ENCODE peak calls at places on chromosome 13, in eight cellular contexts. U, Z, B, X, F, G, M and S are unnamed samples. For H3K9me3 and H3K4me1, the result is how much of the 10 kb centered on the place peaks cover.

GRCh38 chr13:89812856-89813255 is 1534.6 kb upstream of the MIR17HG start:
- DNase-seq in U (no peak), Z (no peak), B (no peak), X (no peak), F (no peak), G (no peak), M (no peak), S (no peak)

GRCh38 chr13:26816876-26817275 is 56.3 kb upstream of the GPR12 start:
- DNase-seq in U (no peak), Z (no peak), B (no peak), X (no peak), F (no peak), G (no peak), M (no peak), S (no peak)

GRCh38 chr13:67574320-67575233 is 344.4 kb upstream of the PCDH9 start:
- DNase-seq in U (no peak), Z (no peak), B (no peak), X (no peak), F (no peak), G (no peak), M (no peak), S (no peak)

GRCh38 chr13:90362718-90363117 is 984.8 kb upstream of the MIR17HG start:
- DNase-seq in U (no peak), Z (no peak), B (no peak), X (no peak), F (no peak), G (no peak), M (no peak), S (no peak)

GRCh38 chr13:109200556-109200955 is 571.1 kb downstream of the MYO16 start:
- DNase-seq in U (no peak), Z (no peak), B (no peak), X (peak), F (no peak), G (no peak), M (no peak), S (no peak)

GRCh38 chr13:88153353-88153752 is 482.2 kb downstream of the SLITRK5 start:
- DNase-seq in U (no peak), Z (no peak), B (no peak), X (no peak), F (no peak), G (no peak), M (no peak), S (no peak)

GRCh38 chr13:80957019-80957650 is 616.2 kb upstream of the SPRY2 start:
- DNase-seq in U (no peak), Z (no peak), B (no peak), X (no peak), F (no peak), G (peak), M (no peak), S (no peak)

GRCh38 chr13:48749144-48749543 is 95.4 kb downstream of the CYSLTR2 start:
- DNase-seq in U (no peak), Z (no peak), B (no peak), X (peak), F (no peak), G (no peak), M (no peak), S (no peak)

GRCh38 chr13:76798037-76798436 is 88.2 kb downstream of the KCTD12 start:
- DNase-seq in U (no peak), Z (no peak), B (no peak), X (peak), F (no peak), G (no peak), M (no peak), S (no peak)

GRCh38 chr13:28819748-28820098 is 416 bp upstream of the MTUS2 start:
- DNase-seq in U (peak), Z (peak), B (peak), X (peak), F (no peak), G (peak), M (no peak), S (no peak)

GRCh38 chr13:110421696-110422395 is 114.8 kb downstream of the COL4A2 start:
- DNase-seq in U (no peak), Z (no peak), B (no peak), X (no peak), F (no peak), G (no peak), M (no peak), S (no peak)

GRCh38 chr13:31115616-31116015 is 46.1 kb downstream of the HSPH1 start:
- DNase-seq in U (no peak), Z (no peak), B (no peak), X (no peak), F (no peak), G (no peak), M (peak), S (no peak)

GRCh38 chr13:66995366-66995663 is 234.8 kb downstream of the PCDH9 start:
- DNase-seq in U (no peak), Z (no peak), B (no peak), X (no peak), F (no peak), G (no peak), M (no peak), S (no peak)

GRCh38 chr13:113845723-113846638 is 17.9 kb downstream of the GAS6 start:
- DNase-seq in U (peak), Z (no peak), B (no peak), X (no peak), F (no peak), G (no peak), M (no peak), S (no peak)

GRCh38 chr13:113837554-113838355 is 26.1 kb downstream of the GAS6 start:
- DNase-seq in U (peak), Z (peak), B (no peak), X (peak), F (no peak), G (peak), M (peak), S (peak)

GRCh38 chr13:59494560-59494970 is 669.2 kb downstream of the DIAPH3 start:
- DNase-seq in U (no peak), Z (peak), B (no peak), X (peak), F (no peak), G (no peak), M (no peak), S (no peak)

GRCh38 chr13:78131811-78132210 is 213.2 kb upstream of the EDNRB start:
- DNase-seq in U (no peak), Z (no peak), B (no peak), X (peak), F (no peak), G (no peak), M (no peak), S (no peak)

GRCh38 chr13:80436571-80437169 is 95.7 kb upstream of the SPRY2 start:
- DNase-seq in U (no peak), Z (peak), B (no peak), X (no peak), F (no peak), G (no peak), M (no peak), S (no peak)

DNA sequence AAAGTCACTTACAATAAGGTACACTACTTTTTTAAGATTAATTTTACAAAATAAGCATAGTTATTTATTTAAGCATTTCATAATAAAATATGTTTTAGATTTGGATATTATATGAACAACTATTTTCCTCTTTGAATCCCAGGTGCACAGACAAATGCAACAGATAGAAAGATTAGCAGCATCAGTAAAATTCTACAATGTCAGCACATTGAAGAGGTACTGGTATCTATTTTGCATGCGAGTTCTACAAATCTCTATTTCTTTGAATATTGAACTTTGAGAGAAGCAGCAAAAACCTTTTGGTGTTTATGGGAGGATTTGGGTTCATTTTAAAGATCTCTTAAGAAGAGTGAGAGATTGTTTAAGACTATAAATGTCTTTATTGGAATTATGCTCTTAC is 558.6 kb upstream of the KLHL1 start:
- DNase-seq in U (no peak), Z (no peak), B (no peak), X (no peak), F (no peak), G (no peak), M (no peak), S (no peak)
- H3K27ac ChIP-seq in U (no peak), Z (no peak), B (no peak), X (no peak), F (no peak), G (no peak), M (no peak), S (no peak)

DNA sequence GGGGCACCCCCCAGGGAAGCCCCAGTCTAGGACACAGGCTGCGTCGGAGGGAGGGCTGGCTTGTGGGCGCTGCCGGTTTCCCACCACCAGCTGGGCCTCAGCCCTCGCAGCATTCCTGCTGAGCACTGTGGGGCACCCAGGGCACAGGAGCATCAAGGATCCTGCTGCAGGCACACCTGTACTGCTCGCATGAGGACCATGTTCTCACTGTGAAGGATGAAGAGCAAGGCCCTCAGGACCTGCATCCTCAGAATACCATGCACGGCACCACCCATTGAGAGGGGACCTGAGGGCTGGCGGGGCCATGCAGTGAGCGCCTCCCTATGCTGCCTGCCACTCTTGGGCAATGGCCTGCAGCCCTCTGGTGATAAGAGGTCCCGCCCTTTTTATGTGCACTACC is 31.4 kb downstream of the TUBA3C start:
- DNase-seq in U (no peak), Z (no peak), B (no peak), X (no peak), F (no peak), G (no peak), M (no peak), S (peak)
- H3K9me3 ChIP-seq in U (under half), Z (under half), B (half or more), X (under half), F (under half), G (under half), M (under half), S (under half)

DNA sequence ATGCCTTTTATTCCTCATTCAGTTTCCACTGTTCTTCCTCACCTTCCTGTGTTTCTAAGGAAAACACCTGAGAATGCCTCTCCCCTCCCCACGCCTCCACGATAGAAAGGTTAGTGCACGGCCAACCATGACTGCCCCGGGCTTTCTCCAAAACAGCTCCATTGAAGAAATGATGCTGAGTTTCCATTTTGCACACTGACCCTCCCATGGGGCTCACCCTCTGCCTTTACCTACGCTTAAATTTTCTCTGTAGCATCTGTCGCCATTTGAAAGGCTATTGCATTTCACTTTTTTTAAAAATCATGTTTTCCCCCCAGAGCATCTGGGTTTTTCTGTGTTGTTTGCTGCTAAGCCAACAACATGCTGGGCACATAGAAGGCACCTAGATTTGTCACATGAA is 48.2 kb downstream of the ABCC4 start:
- DNase-seq in U (no peak), Z (no peak), B (no peak), X (no peak), F (no peak), G (no peak), M (no peak), S (no peak)
- H3K4me1 ChIP-seq in U (under half), Z (under half), B (under half), X (under half), F (under half), G (half or more), M (under half), S (under half)

GRCh38 chr13:40786568-40786996 is 2.8 kb upstream of the SLC25A15 start:
- DNase-seq in U (no peak), Z (no peak), B (no peak), X (peak), F (no peak), G (peak), M (no peak), S (peak)
- H3K27ac ChIP-seq in U (no peak), Z (no peak), B (no peak), X (peak), F (no peak), G (peak), M (no peak), S (no peak)

DNA sequence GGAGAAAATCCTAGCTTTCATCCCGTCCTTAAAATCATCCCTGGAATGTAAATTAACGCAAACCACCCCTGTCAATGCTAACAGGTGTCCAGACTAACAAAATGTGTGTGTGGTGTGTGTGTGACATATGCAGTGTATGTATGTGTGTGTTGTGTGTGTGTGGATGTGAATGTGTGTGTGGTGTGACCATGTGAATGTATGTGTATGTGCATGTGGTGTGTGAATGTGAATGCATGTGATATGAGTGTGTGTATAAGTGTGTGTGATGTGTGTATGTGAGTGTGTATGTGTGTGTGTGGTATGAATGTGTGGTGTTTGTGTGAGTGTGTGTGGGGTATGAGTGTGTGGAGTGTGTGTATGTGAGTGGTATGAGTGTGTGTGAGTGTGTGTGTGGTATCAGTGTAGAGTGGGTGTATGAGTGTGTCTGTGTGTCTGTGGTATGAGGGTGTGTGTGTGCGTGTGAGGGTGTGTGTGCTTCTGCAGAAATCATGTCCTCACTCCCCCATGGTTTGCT is 190.8 kb downstream of the TEX29 start:
- DNase-seq in U (no peak), Z (no peak), B (no peak), X (no peak), F (no peak), G (no peak), M (no peak), S (no peak)
- H3K9me3 ChIP-seq in U (under half), Z (under half), B (under half), X (under half), F (under half), G (under half), M (under half), S (under half)

GRCh38 chr13:45328661-45329105 is 12.3 kb downstream of the TPT1 start:
- DNase-seq in U (no peak), Z (no peak), B (no peak), X (peak), F (no peak), G (no peak), M (no peak), S (no peak)
- H3K4me1 ChIP-seq in U (under half), Z (half or more), B (under half), X (half or more), F (under half), G (half or more), M (under half), S (half or more)